ENCODE peak calls at places on chromosomes 13 and 19, in five cellular contexts. One of them, this sample, is unnamed.

GRCh38 chr19:38304352-38304865 is 358 bp downstream of the C19orf33 start:
- DNase-seq in ACHN: no peak
- DNase-seq in kidney glomerular epithelial cell: no peak
- DNase-seq in left ventricle myocardium superior: no peak
- DNase-seq in ascending aorta: no peak
- DNase-seq in this sample: no peak

GRCh38 chr13:51298812-51299211 is 40.7 kb upstream of the SERPINE3 start:
- DNase-seq in ACHN: no peak
- DNase-seq in kidney glomerular epithelial cell: no peak
- DNase-seq in left ventricle myocardium superior: no peak
- DNase-seq in ascending aorta: no peak
- DNase-seq in this sample: no peak

GRCh38 chr19:52943884-52944643 is 18.6 kb downstream of the ZNF816 start:
- DNase-seq in ACHN: no peak
- DNase-seq in kidney glomerular epithelial cell: no peak
- DNase-seq in left ventricle myocardium superior: no peak
- DNase-seq in ascending aorta: no peak
- DNase-seq in this sample: no peak

GRCh38 chr13:20828540-20829364 is 55.0 kb upstream of the EEF1AKMT1 start:
- DNase-seq in ACHN: peak
- DNase-seq in kidney glomerular epithelial cell: peak
- DNase-seq in left ventricle myocardium superior: no peak
- DNase-seq in ascending aorta: no peak
- DNase-seq in this sample: no peak

GRCh38 chr13:105213512-105213911 is 1322.0 kb downstream of the EFNB2 start:
- DNase-seq in ACHN: no peak
- DNase-seq in kidney glomerular epithelial cell: no peak
- DNase-seq in left ventricle myocardium superior: no peak
- DNase-seq in ascending aorta: no peak
- DNase-seq in this sample: no peak

GRCh38 chr13:111006508-111007031 is 91.7 kb upstream of the ANKRD10 start:
- DNase-seq in ACHN: no peak
- DNase-seq in kidney glomerular epithelial cell: no peak
- DNase-seq in left ventricle myocardium superior: peak
- DNase-seq in ascending aorta: peak
- DNase-seq in this sample: peak

GRCh38 chr13:83503424-83503823 is 378.9 kb downstream of the SLITRK1 start:
- DNase-seq in ACHN: no peak
- DNase-seq in kidney glomerular epithelial cell: no peak
- DNase-seq in left ventricle myocardium superior: no peak
- DNase-seq in ascending aorta: no peak
- DNase-seq in this sample: peak

GRCh38 chr13:110422913-110423688 is 116.0 kb downstream of the COL4A2 start:
- DNase-seq in ACHN: peak
- DNase-seq in kidney glomerular epithelial cell: peak
- DNase-seq in left ventricle myocardium superior: no peak
- DNase-seq in ascending aorta: no peak
- DNase-seq in this sample: peak

GRCh38 chr19:46303702-46304397 is 7.0 kb downstream of the HIF3A start:
- DNase-seq in ACHN: no peak
- DNase-seq in kidney glomerular epithelial cell: no peak
- DNase-seq in left ventricle myocardium superior: peak
- DNase-seq in ascending aorta: no peak
- DNase-seq in this sample: no peak

GRCh38 chr13:99425485-99426341 is 75.6 kb upstream of the TM9SF2 start:
- DNase-seq in ACHN: no peak
- DNase-seq in kidney glomerular epithelial cell: no peak
- DNase-seq in left ventricle myocardium superior: peak
- DNase-seq in ascending aorta: no peak
- DNase-seq in this sample: no peak

GRCh38 chr13:98435356-98435755 is 141.6 kb downstream of the STK24 start:
- DNase-seq in ACHN: no peak
- DNase-seq in kidney glomerular epithelial cell: no peak
- DNase-seq in left ventricle myocardium superior: no peak
- DNase-seq in ascending aorta: no peak
- DNase-seq in this sample: no peak

GRCh38 chr19:13718733-13719132 is 45.6 kb upstream of the MRI1 start:
- DNase-seq in ACHN: peak
- DNase-seq in kidney glomerular epithelial cell: peak
- DNase-seq in left ventricle myocardium superior: peak
- DNase-seq in ascending aorta: no peak
- DNase-seq in this sample: peak

GRCh38 chr13:50075619-50076097 is 60.4 kb downstream of the KCNRG start:
- DNase-seq in ACHN: no peak
- DNase-seq in kidney glomerular epithelial cell: no peak
- DNase-seq in left ventricle myocardium superior: no peak
- DNase-seq in ascending aorta: no peak
- DNase-seq in this sample: no peak

GRCh38 chr13:113129921-113130750 is 7.5 kb downstream of the F10 start:
- DNase-seq in ACHN: no peak
- DNase-seq in kidney glomerular epithelial cell: no peak
- DNase-seq in left ventricle myocardium superior: peak
- DNase-seq in ascending aorta: peak
- DNase-seq in this sample: no peak

GRCh38 chr13:86298741-86299140 is 499.5 kb upstream of the SLITRK6 start:
- DNase-seq in ACHN: no peak
- DNase-seq in kidney glomerular epithelial cell: no peak
- DNase-seq in left ventricle myocardium superior: no peak
- DNase-seq in ascending aorta: no peak
- DNase-seq in this sample: no peak

GRCh38 chr19:29581398-29581797 is 24.7 kb upstream of the POP4 start:
- DNase-seq in ACHN: no peak
- DNase-seq in kidney glomerular epithelial cell: no peak
- DNase-seq in left ventricle myocardium superior: no peak
- DNase-seq in ascending aorta: no peak
- DNase-seq in this sample: no peak

GRCh38 chr19:369876-370275 is 25.3 kb upstream of the MIER2 start:
- DNase-seq in ACHN: no peak
- DNase-seq in kidney glomerular epithelial cell: no peak
- DNase-seq in left ventricle myocardium superior: no peak
- DNase-seq in ascending aorta: peak
- DNase-seq in this sample: no peak

GRCh38 chr13:92535222-92536006 is 691.2 kb upstream of the GPC6 start:
- DNase-seq in ACHN: no peak
- DNase-seq in kidney glomerular epithelial cell: no peak
- DNase-seq in left ventricle myocardium superior: no peak
- DNase-seq in ascending aorta: no peak
- DNase-seq in this sample: no peak

GRCh38 chr13:30561506-30561905 is 56.2 kb upstream of the USPL1 start:
- DNase-seq in ACHN: peak
- DNase-seq in kidney glomerular epithelial cell: no peak
- DNase-seq in left ventricle myocardium superior: no peak
- DNase-seq in ascending aorta: no peak
- DNase-seq in this sample: peak

GRCh38 chr13:31038834-31039552 is 106.5 kb downstream of the TEX26 start:
- DNase-seq in ACHN: peak
- DNase-seq in kidney glomerular epithelial cell: no peak
- DNase-seq in left ventricle myocardium superior: no peak
- DNase-seq in ascending aorta: peak
- DNase-seq in this sample: peak

GRCh38 chr13:114142137-114142550 is 9.7 kb upstream of the RASA3 start:
- DNase-seq in ACHN: no peak
- DNase-seq in kidney glomerular epithelial cell: no peak
- DNase-seq in left ventricle myocardium superior: no peak
- DNase-seq in ascending aorta: peak
- DNase-seq in this sample: no peak

GRCh38 chr19:41535029-41535622 is 40.8 kb upstream of the CEACAM21 start:
- DNase-seq in ACHN: no peak
- DNase-seq in kidney glomerular epithelial cell: no peak
- DNase-seq in left ventricle myocardium superior: no peak
- DNase-seq in ascending aorta: no peak
- DNase-seq in this sample: no peak